ENCODE peak calls at places on chromosomes 16 and 17, in seven cellular contexts. N, S, W, M, T, H and V are unnamed samples.

GRCh38 chr17:6549384-6550036 is 6.8 kb downstream of the PITPNM3 start:
- DNase-seq in N (no peak), S (no peak), W (no peak), M (no peak), T (no peak), H (no peak), V (no peak)

GRCh38 chr16:77679336-77679735 is 43.0 kb upstream of the NUDT7 start:
- DNase-seq in N (no peak), S (no peak), W (no peak), M (no peak), T (no peak), H (no peak), V (no peak)

GRCh38 chr16:477287-477686 is 50.2 kb upstream of the CAPN15 start:
- DNase-seq in N (no peak), S (no peak), W (no peak), M (no peak), T (no peak), H (no peak), V (no peak)

GRCh38 chr17:41403409-41404023 is 6.1 kb upstream of the KRT31 start:
- DNase-seq in N (no peak), S (no peak), W (no peak), M (no peak), T (no peak), H (no peak), V (no peak)

GRCh38 chr17:51351890-51352289 is 91.5 kb downstream of the UTP18 start:
- DNase-seq in N (no peak), S (no peak), W (peak), M (no peak), T (no peak), H (no peak), V (peak)

GRCh38 chr17:19554393-19554792 is 20.7 kb downstream of the SLC47A1 start:
- DNase-seq in N (no peak), S (no peak), W (peak), M (no peak), T (no peak), H (no peak), V (peak)

GRCh38 chr16:15996432-15997109 is 47.2 kb downstream of the ABCC1 start:
- DNase-seq in N (peak), S (no peak), W (peak), M (no peak), T (no peak), H (no peak), V (peak)

GRCh38 chr16:81745704-81746558 is 33.2 kb upstream of the PLCG2 start:
- DNase-seq in N (peak), S (peak), W (peak), M (peak), T (peak), H (peak), V (peak)

GRCh38 chr17:3641717-3642486 is 5.3 kb downstream of the CTNS start:
- DNase-seq in N (no peak), S (no peak), W (no peak), M (no peak), T (no peak), H (no peak), V (no peak)

GRCh38 chr16:28846080-28846932 is at the start of gene TUFM:
- DNase-seq in N (peak), S (peak), W (peak), M (peak), T (peak), H (peak), V (peak)